ENCODE peak calls at places on chromosome 3, in six cellular contexts. Q, R, J, P, E and M are unnamed samples.

GRCh38 chr3:52495096-52495495 is at the start of gene STAB1:
- DNase-seq in Q (no peak), R (peak; percentile 79), J (no peak), P (no peak), E (no peak), M (peak; percentile 88)

GRCh38 chr3:17741621-17742091 is 775 bp downstream of the TBC1D5 start:
- DNase-seq in Q (no peak), R (no peak), J (no peak), P (no peak), E (no peak), M (no peak)

GRCh38 chr3:170277833-170278586 is 55.8 kb downstream of the PRKCI start:
- DNase-seq in Q (peak; percentile 23), R (no peak), J (no peak), P (no peak), E (no peak), M (no peak)

GRCh38 chr3:149215474-149215873 is 6.2 kb downstream of the CP start:
- DNase-seq in Q (no peak), R (no peak), J (no peak), P (no peak), E (no peak), M (no peak)

GRCh38 chr3:17149744-17150143 is 265.0 kb downstream of the PLCL2 start:
- DNase-seq in Q (no peak), R (no peak), J (no peak), P (no peak), E (no peak), M (no peak)

GRCh38 chr3:176799675-176800074 is 397.6 kb downstream of the TBL1XR1 start:
- DNase-seq in Q (no peak), R (no peak), J (no peak), P (no peak), E (no peak), M (no peak)

GRCh38 chr3:11379238-11379823 is 107.1 kb downstream of the ATG7 start:
- DNase-seq in Q (no peak), R (no peak), J (no peak), P (no peak), E (no peak), M (no peak)

GRCh38 chr3:139934557-139935070 is 371 bp upstream of the CLSTN2 start:
- DNase-seq in Q (peak; percentile 14), R (peak; percentile 73), J (no peak), P (no peak), E (peak; percentile 71), M (no peak)

GRCh38 chr3:50151728-50152127 is 3.4 kb upstream of the SEMA3F start:
- DNase-seq in Q (no peak), R (no peak), J (no peak), P (no peak), E (no peak), M (no peak)
- TF ChIP-seq POLR2A in Q (no peak), R (no peak), J (no peak), P (no peak), E (no peak), M (no peak)

GRCh38 chr3:53845881-53846133 is 412 bp downstream of the CHDH start:
- DNase-seq in Q (no peak), R (no peak), J (no peak), P (no peak), E (no peak), M (no peak)
- TF ChIP-seq POLR2AphosphoS5 in Q (no peak), R (no peak), J (no peak), P (no peak), E (no peak), M (no peak)

DNA sequence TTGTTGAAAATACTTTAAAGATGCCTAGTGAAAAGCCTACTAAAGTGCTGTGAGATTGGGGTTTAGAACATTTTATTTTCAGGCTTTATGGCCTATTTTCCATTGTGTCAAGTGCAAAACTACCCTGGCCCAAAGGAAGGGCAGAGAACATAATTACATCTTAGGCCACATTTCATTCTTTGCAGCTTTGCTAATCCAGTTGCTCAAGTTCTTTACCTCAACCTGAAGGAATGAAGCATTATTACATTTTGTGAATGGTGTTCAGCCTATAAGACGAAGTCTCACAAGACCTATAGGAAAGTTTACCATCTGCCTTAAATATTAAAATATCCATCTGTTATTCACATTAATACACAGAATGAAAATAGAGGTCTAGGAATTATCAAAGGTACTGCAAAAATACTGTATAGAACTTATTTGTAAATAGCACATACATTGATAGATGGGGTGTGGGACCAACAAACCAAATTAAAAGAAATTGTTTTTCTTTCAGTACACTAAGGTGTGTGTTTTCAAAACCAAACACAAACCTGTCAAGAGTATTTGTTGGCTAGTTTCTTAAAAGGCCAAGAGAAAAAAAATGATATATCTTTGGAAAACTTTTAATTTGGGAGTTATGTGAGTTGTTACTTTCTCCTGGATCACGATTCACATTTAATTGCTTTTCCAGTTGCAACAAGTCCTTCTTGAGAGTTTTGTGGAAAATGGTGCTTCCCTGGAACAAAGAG is 12.0 kb upstream of the SETD5 start:
- DNase-seq in Q (no peak), R (no peak), J (no peak), P (no peak), E (no peak), M (no peak)
- TF ChIP-seq POLR2A in Q (no peak), R (no peak), J (no peak), P (no peak), E (peak; percentile 39), M (no peak)

DNA sequence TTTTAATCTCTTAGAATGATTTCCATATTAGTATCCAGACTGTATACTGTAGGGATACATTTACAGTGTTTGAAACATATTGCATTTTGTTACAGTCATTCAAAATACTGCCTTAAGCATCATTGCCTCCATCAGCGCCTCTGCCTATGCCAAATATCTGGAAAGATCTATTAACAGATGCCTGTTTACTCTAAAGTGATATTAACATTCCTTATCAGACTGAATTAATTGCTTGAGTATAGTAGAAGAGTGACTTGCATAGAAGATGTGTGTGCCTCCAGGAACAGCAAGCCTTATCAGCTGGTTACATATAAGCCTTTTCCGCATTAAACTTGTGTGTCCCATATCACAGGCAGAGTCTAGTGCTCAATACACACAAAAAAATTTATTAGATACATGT is 379.1 kb downstream of the CADM2 start:
- DNase-seq in Q (no peak), R (no peak), J (no peak), P (no peak), E (no peak), M (no peak)
- TF ChIP-seq POLR2AphosphoS5 in Q (no peak), R (no peak), J (no peak), P (no peak), E (no peak), M (no peak)

GRCh38 chr3:40309439-40309924 is at the start of gene EIF1B:
- DNase-seq in Q (peak; percentile 99), R (peak; percentile 99), J (peak; percentile 99), P (peak; percentile 99), E (peak; percentile 97), M (peak; percentile 99)
- TF ChIP-seq POLR2A in Q (peak; percentile 93), R (peak; percentile 76), J (peak; percentile 15), P (no peak), E (peak; percentile 74), M (peak; percentile 17)